ENCODE peak calls at places on chromosomes 12 and 14, in four cellular contexts. T is cardiac fibroblast, R is nephron progenitor cell, P is fibroblast of the aortic adventitia. W is an unnamed sample.

GRCh38 chr12:130957304-130957621 is 3.6 kb downstream of the ADGRD1 start:
- DNase-seq in T (no peak), R (no peak), P (no peak), W (no peak)

GRCh38 chr12:22635812-22636211 is 10.8 kb downstream of the ETNK1 start:
- DNase-seq in T (peak), R (no peak), P (peak), W (no peak)

GRCh38 chr12:22477894-22478287 is 66.5 kb downstream of the C2CD5 start:
- DNase-seq in T (peak), R (no peak), P (peak), W (no peak)

GRCh38 chr12:96434107-96434506 is 33.9 kb upstream of the CDK17 start:
- DNase-seq in T (peak), R (no peak), P (peak), W (no peak)

GRCh38 chr12:3670083-3670620 is 82.8 kb downstream of the CRACR2A start:
- DNase-seq in T (peak), R (no peak), P (no peak), W (no peak)

GRCh38 chr12:71685312-71685906 is 473 bp upstream of the TMEM19 start:
- DNase-seq in T (no peak), R (no peak), P (no peak), W (no peak)

GRCh38 chr12:54262403-54262925 is 17.5 kb downstream of the CBX5 start:
- DNase-seq in T (peak), R (peak), P (peak), W (no peak)

GRCh38 chr12:98653866-98654493 is 8.9 kb downstream of the APAF1 start:
- DNase-seq in T (peak), R (no peak), P (peak), W (no peak)

GRCh38 chr12:31521972-31522371 is 69.0 kb downstream of the DENND5B start:
- DNase-seq in T (no peak), R (no peak), P (peak), W (no peak)

GRCh38 chr14:32367501-32367900 is 38.4 kb downstream of the AKAP6 start:
- DNase-seq in T (peak), R (no peak), P (peak), W (no peak)

GRCh38 chr14:91227183-91227628 is 17.3 kb downstream of the GPR68 start:
- DNase-seq in T (no peak), R (no peak), P (no peak), W (no peak)

GRCh38 chr12:88243886-88244491 is 101.9 kb downstream of the TMTC3 start:
- DNase-seq in T (no peak), R (no peak), P (peak), W (no peak)

GRCh38 chr14:54348001-54348611 is 48.7 kb upstream of the CDKN3 start:
- DNase-seq in T (peak), R (peak), P (peak), W (peak)

GRCh38 chr14:32933623-32933942 is 5.1 kb upstream of the NPAS3 start:
- DNase-seq in T (peak), R (no peak), P (peak), W (no peak)

GRCh38 chr12:123057505-123058265 is 77.2 kb downstream of the ARL6IP4 start:
- DNase-seq in T (no peak), R (no peak), P (no peak), W (no peak)

GRCh38 chr12:120490833-120491512 is 4.9 kb upstream of the DYNLL1 start:
- DNase-seq in T (no peak), R (no peak), P (no peak), W (no peak)

GRCh38 chr14:65478596-65478995 is 66.1 kb downstream of the FUT8 start:
- DNase-seq in T (peak), R (no peak), P (peak), W (no peak)

GRCh38 chr14:69312608-69313007 is 52.6 kb downstream of the GALNT16 start:
- DNase-seq in T (no peak), R (no peak), P (no peak), W (no peak)

GRCh38 chr12:120688527-120689071 is 1.6 kb downstream of the MLEC start:
- DNase-seq in T (peak), R (no peak), P (peak), W (no peak)

GRCh38 chr12:31765931-31766330 is 37.1 kb upstream of the AMN1 start:
- DNase-seq in T (peak), R (no peak), P (no peak), W (no peak)

GRCh38 chr14:54338696-54339317 is 58.0 kb upstream of the CDKN3 start:
- DNase-seq in T (peak), R (no peak), P (peak), W (peak)

GRCh38 chr14:53924754-53925153 is 31.9 kb downstream of the BMP4 start:
- DNase-seq in T (peak), R (no peak), P (peak), W (no peak)

GRCh38 chr14:49989980-49990379 is 97.1 kb downstream of the ARF6 start:
- DNase-seq in T (no peak), R (no peak), P (no peak), W (no peak)

GRCh38 chr12:52971701-52972329 is 22.9 kb downstream of the KRT18 start:
- DNase-seq in T (peak), R (no peak), P (peak), W (no peak)

GRCh38 chr12:110338754-110339153 is 57.7 kb downstream of the ATP2A2 start:
- DNase-seq in T (no peak), R (no peak), P (no peak), W (no peak)

GRCh38 chr14:77593501-77593911 is 22.9 kb downstream of the SPTLC2 start:
- DNase-seq in T (peak), R (no peak), P (no peak), W (no peak)

GRCh38 chr14:87996276-87996592 is 3.3 kb upstream of the GALC start:
- DNase-seq in T (peak), R (no peak), P (no peak), W (no peak)

GRCh38 chr14:33916663-33917565 is 34.0 kb downstream of the EGLN3 start:
- DNase-seq in T (peak), R (no peak), P (peak), W (no peak)

GRCh38 chr14:93924592-93925355 is 2.4 kb upstream of the FAM181A start:
- DNase-seq in T (no peak), R (no peak), P (no peak), W (no peak)

GRCh38 chr12:117322428-117322827 is 39.0 kb downstream of the NOS1 start:
- DNase-seq in T (no peak), R (no peak), P (no peak), W (no peak)

GRCh38 chr12:46386360-46386867 is 13.8 kb upstream of the SLC38A2 start:
- DNase-seq in T (peak), R (no peak), P (peak), W (no peak)

GRCh38 chr14:24816011-24816928 is 182.3 kb upstream of the GZMB start:
- DNase-seq in T (no peak), R (peak), P (peak), W (no peak)

GRCh38 chr14:24818054-24818822 is 184.2 kb upstream of the GZMB start:
- DNase-seq in T (no peak), R (peak), P (no peak), W (no peak)

GRCh38 chr14:24816929-24817637 is 183.1 kb upstream of the GZMB start:
- DNase-seq in T (no peak), R (no peak), P (no peak), W (no peak)

GRCh38 chr14:24818823-24819341 is 184.9 kb upstream of the GZMB start:
- DNase-seq in T (no peak), R (no peak), P (no peak), W (no peak)

GRCh38 chr14:24817638-24818053 is 183.7 kb upstream of the GZMB start:
- DNase-seq in T (peak), R (peak), P (peak), W (peak)
- TF ChIP-seq CTCF in T (peak), R (no peak), P (peak), W (no peak)

GRCh38 chr12:57224973-57225679 is 4.4 kb upstream of the SHMT2 start:
- DNase-seq in T (no peak), R (peak), P (no peak), W (peak)
- TF ChIP-seq CTCF in T (no peak), R (peak), P (peak), W (peak)

GRCh38 chr12:115166698-115167315 is 482.8 kb upstream of the TBX3 start:
- DNase-seq in T (peak), R (no peak), P (peak), W (no peak)
- TF ChIP-seq CTCF in T (peak), R (no peak), P (no peak), W (no peak)

GRCh38 chr12:67394600-67394999 is 125.4 kb downstream of the CAND1 start:
- DNase-seq in T (peak), R (no peak), P (peak), W (no peak)
- TF ChIP-seq CTCF in T (peak), R (no peak), P (peak), W (no peak)

GRCh38 chr12:26831959-26832816 is 806 bp downstream of the ITPR2 start:
- DNase-seq in T (peak), R (peak), P (peak), W (peak)

GRCh38 chr12:26830783-26831601 is 2.0 kb downstream of the ITPR2 start:
- DNase-seq in T (no peak), R (no peak), P (no peak), W (peak)

GRCh38 chr12:26830358-26830757 is 2.6 kb downstream of the ITPR2 start:
- DNase-seq in T (no peak), R (no peak), P (no peak), W (no peak)

GRCh38 chr12:26833692-26834168 is 736 bp upstream of the ITPR2 start:
- DNase-seq in T (peak), R (peak), P (peak), W (no peak)

DNA sequence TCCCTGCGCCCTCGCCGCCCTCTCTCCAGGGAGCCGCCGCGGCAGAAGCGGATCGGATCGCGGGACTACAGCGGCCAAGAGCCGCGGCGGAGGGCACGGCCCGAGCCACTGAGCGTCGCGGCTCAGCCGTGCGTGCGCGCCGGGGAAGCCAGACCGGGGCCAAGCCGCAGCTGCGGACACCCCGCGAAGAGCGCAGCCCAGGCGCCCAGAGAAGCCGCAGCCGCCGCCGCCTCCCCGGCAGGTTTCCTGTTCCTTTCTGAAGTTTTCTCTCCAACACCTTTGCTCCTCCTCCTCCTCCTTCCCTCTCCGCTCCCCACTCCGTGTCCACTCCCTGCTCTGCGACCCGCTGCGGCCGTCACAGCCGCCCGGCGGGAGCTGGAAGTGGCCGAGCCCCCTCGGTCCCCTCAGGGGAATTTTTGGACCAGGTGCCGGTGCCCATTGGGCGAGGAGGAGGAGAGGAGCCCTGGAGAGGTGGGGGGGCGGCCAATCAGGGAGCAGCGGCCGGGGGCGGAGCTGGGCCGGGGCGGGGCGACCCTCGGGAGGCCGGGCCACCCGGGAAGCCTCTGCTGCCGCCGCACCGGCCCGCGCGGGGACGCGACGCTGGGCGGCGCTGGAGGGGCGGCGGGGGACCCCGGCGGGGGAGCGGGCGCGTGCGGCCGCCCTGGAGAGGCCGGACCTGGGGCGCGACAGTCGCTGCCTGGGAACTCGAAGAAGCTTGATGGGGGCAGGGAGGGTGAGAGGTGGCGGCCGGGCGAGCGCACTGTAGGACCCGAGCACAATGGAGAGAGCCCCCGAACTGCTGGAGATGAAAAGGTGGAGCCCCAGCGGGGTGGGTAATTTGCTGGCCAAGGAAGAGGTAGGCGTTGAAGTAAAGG is at the start of gene ITPR2:
- DNase-seq in T (peak), R (peak), P (peak), W (peak)
- TF ChIP-seq CTCF in T (peak), R (no peak), P (peak), W (no peak)

GRCh38 chr12:104692335-104693218 is 235.8 kb downstream of the CHST11 start:
- DNase-seq in T (no peak), R (no peak), P (no peak), W (no peak)
- TF ChIP-seq CTCF in T (no peak), R (no peak), P (no peak), W (no peak)

GRCh38 chr14:76181546-76181945 is 29.8 kb downstream of the GPATCH2L start:
- DNase-seq in T (peak), R (no peak), P (peak), W (no peak)
- TF ChIP-seq CTCF in T (peak), R (peak), P (peak), W (peak)

GRCh38 chr12:124332068-124332672 is 37.3 kb downstream of the RFLNA start:
- DNase-seq in T (no peak), R (no peak), P (no peak), W (peak)
- TF ChIP-seq CTCF in T (peak), R (peak), P (peak), W (peak)

W was measured in endothelial cell.